ENCODE peak calls at places on chromosomes 5 and 9, in six cellular contexts. E is A549, Q is H1, B is endothelial cell of umbilical vein, G is HepG2, I is K562. X is an unnamed sample.

GRCh38 chr9:135103931-135104639 is 16.6 kb downstream of the OLFM1 start:
- DNase-seq in G (no peak), B (no peak), I (no peak), E (no peak), Q (no peak), X (no peak)

GRCh38 chr9:134028575-134029247 is 3.4 kb downstream of the BRD3OS start:
- DNase-seq in G (peak), Q (no peak), B (no peak), I (no peak), E (no peak), X (no peak)

GRCh38 chr9:136823136-136824046 is 15.6 kb downstream of the RABL6 start:
- DNase-seq in E (no peak), Q (no peak), G (no peak), B (no peak), I (no peak), X (no peak)

GRCh38 chr5:72412283-72413055 is 92.3 kb downstream of the PTCD2 start:
- DNase-seq in E (no peak), Q (no peak), G (no peak), I (no peak), B (no peak), X (peak)

GRCh38 chr9:96187108-96187695 is 114.8 kb downstream of the HSD17B3 start:
- DNase-seq in B (no peak), I (no peak), G (no peak), Q (no peak), E (no peak), X (no peak)

GRCh38 chr5:127386557-127386956 is 96.0 kb downstream of the MEGF10 start:
- DNase-seq in I (no peak), B (peak), G (peak), E (peak), Q (no peak), X (no peak)

GRCh38 chr5:123119334-123119986 is 30.4 kb downstream of the PRDM6 start:
- DNase-seq in E (peak), I (peak), B (no peak), G (peak), Q (peak), X (peak)

GRCh38 chr5:152051499-152052454 is 127.1 kb upstream of the GLRA1 start:
- DNase-seq in Q (no peak), E (no peak), G (no peak), B (no peak), I (no peak), X (no peak)

GRCh38 chr5:74538206-74538661 is 102.3 kb downstream of the ENC1 start:
- DNase-seq in G (peak), E (peak), Q (no peak), I (no peak), B (peak), X (peak)
- TF ChIP-seq MAX in G (peak), E (no peak), Q (no peak), I (no peak), B (no peak), X (no peak)

DNA sequence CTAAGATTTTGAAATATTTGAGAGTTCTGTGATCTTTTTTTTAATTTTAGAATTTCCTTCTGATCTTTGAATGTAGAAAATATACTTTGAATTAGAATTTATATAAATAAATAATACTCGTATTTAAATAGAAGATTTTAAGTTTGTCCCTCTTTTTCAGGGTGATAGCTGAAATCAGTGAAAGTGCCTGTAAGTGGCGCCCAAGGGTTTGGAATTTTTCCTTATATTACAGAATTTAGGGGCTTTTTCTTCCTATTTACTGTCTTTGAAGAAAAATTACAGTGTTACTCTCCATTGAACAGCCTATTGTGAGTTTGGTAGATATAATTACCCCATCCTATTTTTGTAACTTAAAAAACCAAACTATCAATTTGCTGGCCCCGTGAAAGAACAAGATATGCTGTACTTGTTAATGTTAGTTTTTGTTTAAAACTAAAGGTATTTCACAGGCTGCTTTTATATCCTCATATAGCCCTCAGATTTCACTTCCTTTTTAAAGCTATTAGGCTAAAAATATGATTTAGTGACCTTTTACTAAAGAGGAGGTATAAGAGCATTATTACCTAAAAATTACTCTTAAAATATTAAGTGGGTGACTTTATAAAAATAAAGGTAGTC is 3.2 kb downstream of the MAP3K1 start:
- DNase-seq in I (peak), B (peak), G (no peak), E (no peak), Q (no peak), X (peak)
- TF ChIP-seq CTCF in I (peak), B (peak), G (peak), E (peak), Q (peak), X (no peak)

GRCh38 chr9:99821187-99822095 is at the start of gene NR4A3:
- DNase-seq in G (peak), I (peak), B (peak), E (peak), Q (peak), X (peak)
- TF ChIP-seq POLR2A in G (peak), I (peak), B (no peak), E (peak), Q (peak), X (peak)

DNA sequence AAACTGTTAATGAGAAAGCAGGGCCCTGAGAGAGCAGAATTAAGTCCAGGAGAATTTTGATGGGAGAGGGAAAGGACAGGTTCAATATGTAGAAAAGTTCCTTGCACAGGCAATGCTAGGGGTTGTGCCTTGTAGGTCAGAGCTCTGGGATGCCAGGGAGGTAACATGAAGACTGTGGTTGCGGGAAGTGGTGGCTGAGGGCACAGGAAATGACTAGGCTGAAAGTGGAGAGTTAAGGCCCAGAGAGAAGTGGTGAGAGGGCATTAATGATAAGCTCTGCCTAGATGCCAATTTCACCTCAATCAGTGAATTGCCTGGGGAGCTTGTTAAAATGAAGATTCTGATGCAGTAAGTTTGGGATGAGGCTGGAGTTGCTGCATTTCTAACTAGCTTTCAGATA is 31.5 kb upstream of the PPP3R2 start:
- DNase-seq in G (no peak), Q (no peak), B (no peak), E (no peak), I (no peak), X (peak)
- TF ChIP-seq MAX in G (no peak), Q (no peak), B (no peak), E (no peak), I (no peak), X (no peak)

GRCh38 chr5:114317751-114318150 is 44.1 kb upstream of the KCNN2 start:
- DNase-seq in I (no peak), Q (no peak), B (no peak), G (no peak), E (no peak), X (no peak)

GRCh38 chr5:114319236-114319635 is 42.6 kb upstream of the KCNN2 start:
- DNase-seq in B (peak), Q (no peak), G (no peak), E (no peak), I (no peak), X (no peak)

GRCh38 chr5:114314061-114314460 is 47.8 kb upstream of the KCNN2 start:
- DNase-seq in Q (no peak), G (no peak), B (no peak), I (no peak), E (no peak), X (no peak)

GRCh38 chr5:114319821-114320220 is 42.0 kb upstream of the KCNN2 start:
- DNase-seq in E (no peak), G (no peak), I (no peak), Q (no peak), B (peak), X (no peak)

GRCh38 chr5:114316167-114316566 is 45.7 kb upstream of the KCNN2 start:
- DNase-seq in E (no peak), B (no peak), I (no peak), G (no peak), Q (no peak), X (no peak)
- TF ChIP-seq CTCF in E (no peak), B (no peak), I (no peak), G (no peak), Q (peak), X (no peak)

X was measured in NB4.